ENCODE peak calls at places on chromosomes 7 and 10, in nine cellular contexts. L, X, Q, B, Z, R, E, N and V are unnamed samples.

GRCh38 chr7:151410405-151411390 is 860 bp upstream of the WDR86 start:
- DNase-seq in R (no peak), B (no peak), Z (peak), X (no peak), Q (no peak), L (no peak), N (peak), E (no peak), V (peak)

GRCh38 chr10:71049994-71050393 is 161.6 kb upstream of the PCBD1 start:
- DNase-seq in N (no peak), B (no peak), Q (no peak), L (no peak), Z (no peak), E (no peak), R (no peak), X (no peak), V (no peak)

GRCh38 chr7:2105280-2105679 is 127.5 kb downstream of the MAD1L1 start:
- DNase-seq in N (no peak), Z (no peak), L (no peak), Q (no peak), R (no peak), E (no peak), X (no peak), B (no peak), V (no peak)

GRCh38 chr7:62361-63116 is 129.8 kb upstream of the FAM20C start:
- DNase-seq in Q (no peak), L (no peak), B (no peak), Z (peak), E (no peak), N (no peak), X (no peak), R (no peak), V (no peak)

GRCh38 chr7:293681-294439 is 3.9 kb downstream of the FOXL3 start:
- DNase-seq in Q (no peak), E (no peak), Z (no peak), N (no peak), R (no peak), X (no peak), L (no peak), B (no peak), V (no peak)

GRCh38 chr10:11828682-11829284 is 5.6 kb downstream of the PROSER2 start:
- DNase-seq in E (no peak), B (no peak), L (no peak), Q (no peak), N (no peak), X (no peak), Z (no peak), R (no peak), V (no peak)

GRCh38 chr7:56051053-56051338 is 248 bp downstream of the PSPH start:
- DNase-seq in E (no peak), X (no peak), R (no peak), Q (no peak), L (no peak), Z (no peak), B (no peak), N (no peak), V (no peak)

GRCh38 chr10:126373982-126374381 is 14.3 kb downstream of the ADAM12 start:
- DNase-seq in L (no peak), R (no peak), Q (no peak), B (no peak), X (peak), E (peak), Z (no peak), N (no peak), V (peak)

GRCh38 chr10:97381626-97382025 is 19.5 kb downstream of the RRP12 start:
- DNase-seq in L (no peak), Q (no peak), R (no peak), X (no peak), E (no peak), Z (no peak), N (no peak), B (no peak), V (no peak)

GRCh38 chr10:132879408-132880147 is 62.8 kb downstream of the CFAP46 start:
- DNase-seq in R (no peak), E (no peak), B (no peak), X (no peak), Z (peak), L (no peak), N (no peak), Q (no peak), V (no peak)

GRCh38 chr7:158228131-158228530 is 359.5 kb downstream of the PTPRN2 start:
- DNase-seq in Q (no peak), Z (no peak), B (no peak), E (no peak), R (no peak), N (no peak), L (no peak), X (no peak), V (no peak)
- TF ChIP-seq CTCF in Q (no peak), Z (no peak), B (no peak), E (peak), R (no peak), N (no peak), L (no peak), X (no peak), V (no peak)

DNA sequence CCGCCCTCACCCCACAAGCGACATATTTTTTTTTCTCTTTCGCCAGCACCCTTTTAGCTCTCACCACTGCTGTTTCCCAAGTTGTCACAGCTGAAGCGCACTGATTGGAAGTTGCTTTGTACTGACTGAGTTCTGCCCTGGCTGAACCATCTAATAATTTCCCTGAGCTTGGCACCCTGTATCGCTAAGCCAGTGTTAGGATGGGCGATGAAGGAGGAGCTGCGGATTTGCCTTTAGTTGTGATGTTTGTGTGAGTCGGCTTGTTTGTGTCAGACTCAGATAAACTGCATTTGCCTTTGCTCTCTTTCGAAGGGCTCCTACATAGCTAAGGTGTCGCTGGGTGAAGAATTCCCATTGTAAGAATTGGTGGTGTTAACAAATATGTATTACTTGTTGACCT is 1.3 kb upstream of the ATXN7L1 start:
- DNase-seq in Z (no peak), L (no peak), R (no peak), N (no peak), E (no peak), X (no peak), B (no peak), Q (no peak), V (no peak)
- H3K4me3 ChIP-seq in Z (peak), L (peak), R (peak), N (no peak), E (peak), X (peak), B (peak), Q (peak), V (no peak)

DNA sequence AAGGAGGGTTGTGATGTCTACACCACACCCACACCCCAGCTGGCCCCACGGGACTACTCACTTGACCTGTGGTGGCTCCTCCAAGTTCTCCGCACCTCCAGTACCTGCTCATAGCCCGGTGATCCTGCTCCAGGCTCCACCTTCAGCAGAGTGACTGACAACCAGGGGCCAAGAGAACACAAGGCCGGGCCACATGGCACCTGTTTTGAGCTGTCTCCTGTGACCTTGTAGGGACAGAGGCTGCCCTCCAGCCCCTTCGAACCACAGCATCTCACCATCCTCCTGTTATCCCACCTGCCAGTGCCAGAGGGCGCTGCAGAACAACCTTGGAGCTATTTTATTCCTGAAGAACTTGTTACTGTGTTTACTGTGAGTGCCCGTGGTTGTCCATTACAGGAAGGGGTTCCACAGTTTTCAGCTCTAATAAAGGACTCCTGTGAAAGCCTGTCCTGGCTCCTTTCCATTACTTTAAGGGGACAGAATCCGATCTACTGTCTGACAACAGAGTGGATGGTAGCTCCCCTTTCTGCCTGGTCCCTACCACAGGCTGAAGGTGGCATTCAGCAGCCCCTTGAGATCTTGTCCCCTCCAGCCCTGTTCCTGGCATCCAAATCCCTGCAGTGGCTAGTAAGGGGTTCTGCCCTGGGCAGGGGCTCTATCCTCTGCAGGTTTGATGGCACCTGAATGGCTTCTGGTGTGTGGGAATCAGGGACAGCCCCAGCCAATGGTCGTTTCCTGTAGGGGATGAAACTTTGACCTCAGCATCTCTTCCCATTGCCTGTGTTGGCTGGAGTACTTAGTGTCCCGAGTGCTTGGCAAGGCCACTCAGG is 50.8 kb downstream of the C10orf120 start:
- DNase-seq in R (peak), E (peak), Z (peak), B (peak), L (no peak), N (peak), X (peak), Q (peak), V (peak)
- TF ChIP-seq CTCF in R (no peak), E (peak), Z (peak), B (peak), L (peak), N (peak), X (peak), Q (peak), V (peak)

GRCh38 chr7:155373359-155374273 is 75.9 kb downstream of the INSIG1 start:
- DNase-seq in N (no peak), B (no peak), L (no peak), Q (no peak), E (no peak), X (peak), Z (no peak), R (no peak), V (peak)
- H3K4me3 ChIP-seq in N (no peak), B (peak), L (peak), Q (peak), E (no peak), X (peak), Z (peak), R (no peak), V (no peak)

DNA sequence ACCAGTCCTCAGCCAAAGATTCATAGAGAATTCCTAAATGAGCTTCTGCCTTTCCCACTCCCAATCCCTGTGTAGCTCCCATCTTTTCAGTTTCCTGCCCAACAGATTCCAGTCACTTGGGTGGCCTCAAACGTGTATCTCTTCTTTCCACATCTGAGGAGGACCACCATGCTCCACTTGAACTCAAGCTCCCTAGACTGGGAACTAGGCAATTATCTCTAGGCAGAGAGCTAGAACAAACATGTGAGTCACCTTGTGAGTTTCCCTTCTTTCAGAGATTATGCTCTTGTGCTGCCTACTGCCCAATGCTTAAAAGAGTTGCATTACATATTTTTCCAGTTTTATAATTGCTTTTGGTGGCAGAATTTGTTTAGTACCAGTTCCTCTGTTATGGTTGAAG is 178.0 kb downstream of the MDFIC start:
- DNase-seq in X (peak), E (peak), N (no peak), B (no peak), R (no peak), L (no peak), Q (no peak), Z (no peak), V (peak)
- TF ChIP-seq CTCF in X (peak), E (no peak), N (no peak), B (no peak), R (no peak), L (no peak), Q (no peak), Z (no peak), V (peak)